ENCODE peak calls at places on chromosomes 6 and 20, in seven cellular contexts. M is KG1, T is T follicular helper cell, X is GM03348, G is foreskin melanocyte, P is ureter, R is neural progenitor cell. C is an unnamed sample.

GRCh38 chr20:8805737-8806442 is 263.0 kb upstream of the PLCB4 start:
- DNase-seq in X (no peak), M (peak), R (no peak), G (no peak), P (no peak), T (no peak), C (no peak)

GRCh38 chr6:127420558-127420957 is 38.6 kb downstream of the KIAA0408 start:
- DNase-seq in P (peak), R (peak), G (peak), M (peak), T (peak), X (peak), C (no peak)

GRCh38 chr6:62980093-62980492 is 231.2 kb upstream of the FKBP1C start:
- DNase-seq in T (no peak), X (no peak), M (no peak), P (no peak), R (no peak), G (no peak), C (no peak)

GRCh38 chr6:166397849-166398248 is 15.1 kb upstream of the MPC1 start:
- DNase-seq in X (no peak), R (no peak), G (no peak), M (no peak), T (no peak), P (no peak), C (peak)

GRCh38 chr20:34516874-34517542 is 786 bp downstream of the DYNLRB1 start:
- DNase-seq in R (peak), T (no peak), X (peak), P (no peak), G (no peak), M (peak), C (peak)

GRCh38 chr6:150894935-150895686 is 29.6 kb downstream of the MTHFD1L start:
- DNase-seq in G (no peak), R (peak), T (no peak), P (no peak), X (peak), M (no peak), C (no peak)

GRCh38 chr6:22087960-22088716 is 208.7 kb downstream of the PRL start:
- DNase-seq in G (no peak), P (no peak), M (no peak), R (no peak), X (no peak), T (no peak), C (no peak)

GRCh38 chr6:30990422-30991086 is 7.0 kb downstream of the MUC21 start:
- DNase-seq in G (no peak), T (no peak), P (no peak), R (no peak), X (no peak), M (no peak), C (no peak)

GRCh38 chr6:44100088-44100550 is 27.1 kb downstream of the MRPL14 start:
- DNase-seq in P (no peak), T (no peak), X (peak), M (no peak), R (peak), G (no peak), C (no peak)

GRCh38 chr6:161476711-161477110 is 202.8 kb upstream of the AGPAT4 start:
- DNase-seq in T (no peak), M (no peak), G (no peak), X (no peak), R (no peak), P (no peak), C (no peak)

GRCh38 chr6:44556046-44556445 is 168.5 kb downstream of the CDC5L start:
- DNase-seq in G (no peak), T (no peak), R (no peak), P (no peak), M (no peak), X (no peak), C (no peak)

GRCh38 chr6:74519172-74519571 is 686.7 kb downstream of the COL12A1 start:
- DNase-seq in M (no peak), G (peak), X (peak), P (no peak), R (no peak), T (no peak), C (no peak)

GRCh38 chr6:45697605-45698004 is 318.1 kb downstream of the CLIC5 start:
- DNase-seq in G (peak), T (no peak), M (no peak), X (peak), P (no peak), R (peak), C (no peak)

GRCh38 chr6:36544228-36544627 is 3.1 kb downstream of the STK38 start:
- DNase-seq in X (peak), G (no peak), P (no peak), T (peak), M (no peak), R (no peak), C (no peak)

GRCh38 chr6:43368517-43369160 is 808 bp downstream of the ZNF318 start:
- DNase-seq in R (peak), T (no peak), P (peak), G (peak), M (no peak), X (peak), C (no peak)